ENCODE peak calls at places on chromosomes 11 and 22, in seven cellular contexts. One of them, this sample, is unnamed.
A peak's percentile ranks its signal among the peaks of the same experiment; 100 is the strongest.

GRCh38 chr11:72195921-72196320 is 4.0 kb downstream of the FOLR1 start:
- DNase-seq in IMR-90: no peak
- DNase-seq in RKO: no peak
- DNase-seq in right atrium auricular region: no peak
- DNase-seq in T47D: no peak
- DNase-seq in GM06990: no peak
- DNase-seq in HS-5: no peak
- DNase-seq in this sample: no peak

GRCh38 chr11:44178381-44178780 is 82.9 kb downstream of the EXT2 start:
- DNase-seq in right atrium auricular region: no peak
- DNase-seq in IMR-90: peak; percentile 61
- DNase-seq in GM06990: no peak
- DNase-seq in RKO: no peak
- DNase-seq in HS-5: no peak
- DNase-seq in T47D: no peak
- DNase-seq in this sample: no peak

GRCh38 chr22:20494978-20495860 is at the start of gene KLHL22:
- DNase-seq in T47D: peak; percentile 36
- DNase-seq in IMR-90: peak; percentile 26
- DNase-seq in GM06990: no peak
- DNase-seq in right atrium auricular region: no peak
- DNase-seq in HS-5: peak; percentile 6
- DNase-seq in RKO: peak; percentile 70
- DNase-seq in this sample: peak; percentile 11

GRCh38 chr22:31491218-31491962 is 1.7 kb upstream of the EIF4ENIF1 start:
- DNase-seq in T47D: no peak
- DNase-seq in RKO: no peak
- DNase-seq in HS-5: no peak
- DNase-seq in GM06990: no peak
- DNase-seq in right atrium auricular region: no peak
- DNase-seq in IMR-90: no peak
- DNase-seq in this sample: no peak

GRCh38 chr22:20580179-20580578 is 72.8 kb downstream of the MED15 start:
- DNase-seq in RKO: no peak
- DNase-seq in T47D: no peak
- DNase-seq in IMR-90: no peak
- DNase-seq in GM06990: no peak
- DNase-seq in HS-5: no peak
- DNase-seq in right atrium auricular region: no peak
- DNase-seq in this sample: no peak

GRCh38 chr22:44595841-44596341 is 97.9 kb upstream of the RTL6 start:
- DNase-seq in GM06990: no peak
- DNase-seq in right atrium auricular region: no peak
- DNase-seq in RKO: no peak
- DNase-seq in T47D: no peak
- DNase-seq in IMR-90: peak; percentile 42
- DNase-seq in HS-5: no peak
- DNase-seq in this sample: no peak

GRCh38 chr22:33848251-33848650 is 72.0 kb downstream of the LARGE1 start:
- DNase-seq in GM06990: no peak
- DNase-seq in right atrium auricular region: no peak
- DNase-seq in RKO: no peak
- DNase-seq in IMR-90: peak; percentile 49
- DNase-seq in HS-5: no peak
- DNase-seq in T47D: no peak
- DNase-seq in this sample: no peak

GRCh38 chr22:17079572-17079971 is 5.2 kb upstream of the IL17RA start:
- DNase-seq in RKO: no peak
- DNase-seq in GM06990: no peak
- DNase-seq in HS-5: no peak
- DNase-seq in T47D: no peak
- DNase-seq in IMR-90: peak; percentile 22
- DNase-seq in right atrium auricular region: no peak
- DNase-seq in this sample: no peak

This sample was measured in effector CD4-positive, alpha-beta T cell.